ENCODE peak calls at places on chromosomes 12 and 14, in eight cellular contexts. U is fibroblast of lung, I is neural progenitor cell, S is heart right ventricle, Z is DND-41, Q is uterus, M is left ventricle myocardium inferior, E is HCT116. H is an unnamed sample.

GRCh38 chr12:85155791-85156190 is 119.6 kb downstream of the LRRIQ1 start:
- DNase-seq in U (peak; percentile 34), I (peak; percentile 32), S (no peak), Z (no peak), Q (no peak), M (no peak), E (peak; percentile 31), H (no peak)

GRCh38 chr12:102736328-102736727 is 180.7 kb downstream of the PAH start:
- DNase-seq in U (no peak), I (no peak), S (no peak), Z (no peak), Q (no peak), M (no peak), E (no peak), H (no peak)

GRCh38 chr12:129681830-129682229 is 222.0 kb downstream of the TMEM132D start:
- DNase-seq in U (no peak), I (no peak), S (no peak), Z (no peak), Q (no peak), M (no peak), E (no peak), H (no peak)

GRCh38 chr14:20415723-20416622 is 2.7 kb upstream of the TEP1 start:
- DNase-seq in U (peak; percentile 62), I (peak; percentile 58), S (peak; percentile 30), Z (peak; percentile 63), Q (no peak), M (no peak), E (peak; percentile 43), H (no peak)

GRCh38 chr12:43338848-43339526 is 213.0 kb downstream of the ADAMTS20 start:
- DNase-seq in U (peak; percentile 79), I (peak; percentile 63), S (peak; percentile 31), Z (no peak), Q (no peak), M (no peak), E (peak; percentile 16), H (no peak)

GRCh38 chr14:105894125-105894977 is 368.0 kb downstream of the TMEM121 start:
- DNase-seq in U (no peak), I (no peak), S (no peak), Z (no peak), Q (peak; percentile 4), M (peak; percentile 8), E (no peak), H (no peak)

GRCh38 chr14:105167303-105168092 is 1.1 kb downstream of the JAG2 start:
- DNase-seq in U (no peak), I (peak; percentile 66), S (no peak), Z (no peak), Q (no peak), M (no peak), E (no peak), H (no peak)

GRCh38 chr14:71467419-71467818 is 464.8 kb upstream of the RGS6 start:
- DNase-seq in U (no peak), I (no peak), S (no peak), Z (no peak), Q (no peak), M (no peak), E (no peak), H (no peak)

GRCh38 chr14:28754209-28754985 is 12.2 kb upstream of the FOXG1 start:
- DNase-seq in U (peak; percentile 57), I (peak; percentile 72), S (peak; percentile 21), Z (peak; percentile 28), Q (no peak), M (no peak), E (no peak), H (no peak)

GRCh38 chr14:44962573-44963528 is 861 bp downstream of the TOGARAM1 start:
- DNase-seq in U (peak; percentile 50), I (peak; percentile 66), S (peak; percentile 58), Z (no peak), Q (peak; percentile 53), M (peak; percentile 57), E (no peak), H (peak; percentile 62)

GRCh38 chr12:71967176-71967575 is 28.5 kb downstream of the TPH2 start:
- DNase-seq in U (no peak), I (no peak), S (no peak), Z (no peak), Q (no peak), M (no peak), E (no peak), H (no peak)

GRCh38 chr14:37197421-37198272 is at the start of gene MIPOL1:
- DNase-seq in U (peak; percentile 92), I (peak; percentile 86), S (peak; percentile 83), Z (no peak), Q (peak; percentile 89), M (peak; percentile 86), E (peak; percentile 68), H (peak; percentile 89)

DNA sequence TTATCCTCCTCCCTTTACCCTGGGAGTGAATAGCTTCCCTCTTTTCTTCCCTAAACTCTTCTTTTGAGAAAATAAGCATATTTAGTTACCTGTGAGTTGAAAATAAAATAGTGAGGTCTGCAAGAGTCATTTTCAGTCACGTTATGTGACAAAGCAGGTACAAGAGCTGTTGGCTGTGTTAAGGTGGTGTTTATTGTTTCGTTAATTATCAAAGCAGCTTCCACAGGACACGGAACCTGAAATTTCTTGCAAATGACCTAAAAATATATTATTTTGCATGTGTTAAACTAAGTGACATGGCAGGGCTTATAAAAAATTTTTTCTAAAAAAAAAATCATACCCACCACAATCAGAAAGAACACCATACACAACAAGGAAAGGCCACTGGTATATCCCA is 8.3 kb downstream of the SLC38A2 start:
- DNase-seq in U (no peak), I (no peak), S (no peak), Z (no peak), Q (no peak), M (no peak), E (no peak), H (no peak)
- H3K4me3 ChIP-seq in U (peak overlapping the region; percentile 89), I (no peak overlapping the region), S (no peak overlapping the region), Z (no peak overlapping the region), Q (no peak overlapping the region), M (peak overlapping the region; percentile 10), E (no peak overlapping the region), H (no peak overlapping the region)

GRCh38 chr14:61470261-61470953 is 149.0 kb downstream of the PRKCH start:
- DNase-seq in U (peak; percentile 99), I (peak; percentile 63), S (peak; percentile 77), Z (peak; percentile 33), Q (no peak), M (peak; percentile 48), E (no peak), H (no peak)
- TF ChIP-seq CTCF in U (peak; percentile 20), I (peak; percentile 24), S (no peak), Z (peak; percentile 51), Q (no peak), M (peak; percentile 42), E (no peak), H (peak; percentile 37)

GRCh38 chr12:96881608-96882007 is 25.4 kb upstream of the NEDD1 start:
- DNase-seq in U (no peak), I (no peak), S (no peak), Z (no peak), Q (no peak), M (no peak), E (no peak), H (no peak)

GRCh38 chr12:96879301-96879700 is 27.8 kb upstream of the NEDD1 start:
- DNase-seq in U (no peak), I (no peak), S (no peak), Z (no peak), Q (no peak), M (no peak), E (no peak), H (no peak)

GRCh38 chr12:96883571-96883970 is 23.5 kb upstream of the NEDD1 start:
- DNase-seq in U (peak; percentile 12), I (no peak), S (no peak), Z (no peak), Q (no peak), M (no peak), E (no peak), H (no peak)

GRCh38 chr12:96880220-96880619 is 26.8 kb upstream of the NEDD1 start:
- DNase-seq in U (no peak), I (no peak), S (no peak), Z (no peak), Q (no peak), M (no peak), E (no peak), H (no peak)

DNA sequence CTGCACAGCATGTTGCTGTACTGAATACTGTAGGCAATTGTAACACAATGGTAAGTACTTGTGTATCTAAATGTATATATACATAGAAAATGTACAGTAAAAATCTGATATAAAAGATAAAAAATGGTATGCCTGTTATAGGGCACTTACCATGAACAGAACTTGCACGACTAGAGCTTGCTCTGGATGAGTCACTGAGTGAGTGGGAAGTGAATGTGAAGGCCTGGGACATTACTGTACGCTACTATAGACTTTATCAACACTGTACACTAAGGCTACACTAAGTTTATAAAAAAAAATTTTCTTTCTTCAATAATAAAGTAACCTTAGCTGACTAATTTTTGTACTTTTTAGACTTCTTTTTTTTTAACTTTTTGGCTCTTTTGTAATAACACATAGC is 24.2 kb upstream of the NEDD1 start:
- DNase-seq in U (peak; percentile 64), I (no peak), S (no peak), Z (no peak), Q (no peak), M (no peak), E (no peak), H (no peak)
- H3K27ac ChIP-seq in U (no peak overlapping the region), I (no peak overlapping the region), S (no peak overlapping the region), Z (no peak overlapping the region), Q (no peak overlapping the region), M (no peak overlapping the region), E (no peak overlapping the region), H (no peak overlapping the region)

DNA sequence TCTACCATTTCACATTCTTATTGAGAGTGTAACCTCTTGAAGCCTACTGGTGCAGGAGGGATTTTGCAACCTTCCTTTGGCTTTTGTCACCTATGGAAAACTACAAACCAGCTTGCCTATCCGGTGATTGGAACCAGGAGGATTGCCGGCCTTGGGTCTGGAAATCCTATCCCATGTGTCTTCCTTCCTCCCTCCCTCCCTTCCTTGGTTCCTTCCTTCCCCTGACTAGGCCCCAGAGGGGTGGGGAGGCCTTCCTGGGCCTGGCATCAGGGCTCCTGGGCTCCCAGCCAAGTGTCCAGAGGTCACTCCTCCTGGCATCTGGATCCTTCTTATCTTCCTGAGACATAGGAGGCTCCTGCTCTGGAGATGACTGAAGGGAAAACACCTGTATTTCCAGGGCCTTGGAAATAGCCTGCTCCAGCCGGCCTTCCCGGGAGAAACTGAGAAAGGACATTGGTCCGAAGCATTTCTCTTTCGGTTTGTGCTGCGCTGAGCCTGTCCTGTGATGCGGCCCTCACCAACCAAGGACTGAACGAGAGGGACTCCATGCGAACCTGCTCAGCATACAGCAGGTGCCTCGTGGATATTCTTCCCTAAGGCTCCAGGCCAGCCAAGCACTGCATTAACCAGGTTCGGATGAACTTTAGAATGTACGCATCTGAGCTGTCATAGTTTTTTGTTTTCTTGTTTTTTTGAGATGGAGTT is 43.4 kb downstream of the PSMA6 start:
- DNase-seq in U (peak; percentile 45), I (no peak), S (no peak), Z (no peak), Q (peak; percentile 72), M (peak; percentile 57), E (no peak), H (no peak)
- H3K4me3 ChIP-seq in U (no peak overlapping the region), I (no peak overlapping the region), S (no peak overlapping the region), Z (no peak overlapping the region), Q (no peak overlapping the region), M (peak overlapping the region; percentile 41), E (no peak overlapping the region), H (no peak overlapping the region)

H was measured in dorsolateral prefrontal cortex.